ENCODE peak calls at places on chromosomes 7 and 10, in nine cellular contexts. D, B, I, X, V, P, T, F and Q are unnamed samples.

GRCh38 chr7:150941983-150942590 is 36.0 kb downstream of the KCNH2 start:
- DNase-seq in D (no peak), B (no peak), I (no peak), X (no peak), V (no peak), P (no peak), T (peak; percentile 89), F (peak; percentile 78), Q (peak; percentile 39)

GRCh38 chr10:8873310-8873709 is 818.8 kb downstream of the GATA3 start:
- DNase-seq in D (no peak), B (no peak), I (no peak), X (no peak), V (peak; percentile 3), P (no peak), T (no peak), F (no peak), Q (peak; percentile 1)

GRCh38 chr10:131858118-131858515 is 42.7 kb upstream of the PPP2R2D start:
- DNase-seq in D (no peak), B (no peak), I (no peak), X (no peak), V (no peak), P (no peak), T (peak; percentile 80), F (peak; percentile 0), Q (no peak)

GRCh38 chr10:85319826-85320225 is 991.4 kb downstream of the CCSER2 start:
- DNase-seq in D (no peak), B (no peak), I (no peak), X (no peak), V (no peak), P (no peak), T (no peak), F (peak; percentile 76), Q (peak; percentile 2)

GRCh38 chr7:102860351-102860811 is 52.4 kb upstream of the LRRC17 start:
- DNase-seq in D (peak; percentile 84), B (no peak), I (no peak), X (peak; percentile 97), V (peak; percentile 93), P (no peak), T (no peak), F (no peak), Q (no peak)

GRCh38 chr10:124693396-124693795 is 50.8 kb downstream of the FAM53B start:
- DNase-seq in D (no peak), B (peak; percentile 56), I (no peak), X (no peak), V (no peak), P (no peak), T (no peak), F (no peak), Q (no peak)

GRCh38 chr7:130275826-130276291 is 9.2 kb downstream of the CPA2 start:
- DNase-seq in D (peak; percentile 19), B (no peak), I (no peak), X (peak; percentile 61), V (peak; percentile 86), P (no peak), T (no peak), F (no peak), Q (peak; percentile 41)

GRCh38 chr7:102072003-102072402 is 214.7 kb upstream of the SH2B2 start:
- DNase-seq in D (no peak), B (no peak), I (no peak), X (no peak), V (no peak), P (no peak), T (no peak), F (no peak), Q (no peak)

GRCh38 chr10:57026307-57026706 is 665.2 kb upstream of the ZWINT start:
- DNase-seq in D (no peak), B (no peak), I (no peak), X (no peak), V (no peak), P (no peak), T (no peak), F (no peak), Q (no peak)

GRCh38 chr10:114856544-114857287 is 35.1 kb downstream of the FHIP2A start:
- DNase-seq in D (peak; percentile 89), B (no peak), I (no peak), X (peak; percentile 90), V (peak; percentile 91), P (no peak), T (no peak), F (no peak), Q (peak; percentile 85)

GRCh38 chr10:68561804-68562649 is 1.9 kb downstream of the TET1 start:
- DNase-seq in D (no peak), B (peak; percentile 52), I (no peak), X (no peak), V (no peak), P (no peak), T (no peak), F (peak; percentile 57), Q (no peak)

GRCh38 chr10:13347235-13348156 is 597 bp downstream of the SEPHS1 start:
- DNase-seq in D (peak; percentile 73), B (peak; percentile 82), I (peak; percentile 65), X (peak; percentile 77), V (peak; percentile 51), P (peak; percentile 71), T (no peak), F (peak; percentile 81), Q (peak; percentile 35)

GRCh38 chr10:116849271-116850057 is at the start of gene ENO4:
- DNase-seq in D (peak; percentile 75), B (peak; percentile 90), I (peak; percentile 52), X (peak; percentile 75), V (peak; percentile 76), P (no peak), T (no peak), F (peak; percentile 62), Q (peak; percentile 72)

GRCh38 chr7:151247016-151247580 is 1.4 kb downstream of the SMARCD3 start:
- DNase-seq in D (peak; percentile 100), B (no peak), I (no peak), X (no peak), V (no peak), P (no peak), T (no peak), F (no peak), Q (no peak)

GRCh38 chr7:139991267-139991666 is 71.5 kb downstream of the PARP12 start:
- DNase-seq in D (no peak), B (no peak), I (no peak), X (no peak), V (no peak), P (no peak), T (peak; percentile 7), F (no peak), Q (no peak)

GRCh38 chr10:44792119-44792783 is 118.9 kb upstream of the TMEM72 start:
- DNase-seq in D (no peak), B (no peak), I (no peak), X (no peak), V (no peak), P (no peak), T (no peak), F (no peak), Q (no peak)

GRCh38 chr7:119842786-119843185 is 430.2 kb upstream of the KCND2 start:
- DNase-seq in D (no peak), B (no peak), I (no peak), X (no peak), V (no peak), P (no peak), T (no peak), F (no peak), Q (no peak)

GRCh38 chr10:72466018-72466417 is 111.3 kb upstream of the DNAJB12 start:
- DNase-seq in D (no peak), B (no peak), I (no peak), X (no peak), V (peak; percentile 14), P (no peak), T (no peak), F (no peak), Q (no peak)

GRCh38 chr7:84025332-84025927 is 169.2 kb downstream of the SEMA3A start:
- DNase-seq in D (peak; percentile 90), B (peak; percentile 5), I (no peak), X (peak; percentile 99), V (peak; percentile 99), P (no peak), T (no peak), F (no peak), Q (peak; percentile 97)

GRCh38 chr10:109958059-109958458 is 34.7 kb upstream of the XPNPEP1 start:
- DNase-seq in D (no peak), B (no peak), I (no peak), X (no peak), V (no peak), P (no peak), T (no peak), F (no peak), Q (no peak)

GRCh38 chr7:15323545-15323944 is 238.3 kb downstream of the AGMO start:
- DNase-seq in D (peak; percentile 71), B (no peak), I (no peak), X (peak; percentile 17), V (no peak), P (no peak), T (no peak), F (no peak), Q (no peak)

GRCh38 chr10:52424343-52424742 is 110.3 kb downstream of the DKK1 start:
- DNase-seq in D (no peak), B (no peak), I (no peak), X (no peak), V (no peak), P (no peak), T (no peak), F (no peak), Q (no peak)